ENCODE peak calls at places on chromosomes 4 and X, in ten cellular contexts. C, S, R, P, A, D, M, W, E and O are unnamed samples.

GRCh38 chr4:17206829-17207773 is 304.8 kb downstream of the QDPR start:
- DNase-seq in A (no peak), P (no peak), C (no peak), E (no peak), D (no peak), S (no peak), R (no peak), M (no peak), W (no peak), O (peak)

GRCh38 chr4:2831611-2832308 is 11.9 kb upstream of the ADD1 start:
- DNase-seq in P (no peak), C (no peak), W (no peak), R (peak), A (no peak), M (no peak), S (no peak), D (no peak), E (no peak), O (no peak)

GRCh38 chrX:69987691-69988090 is 62.0 kb downstream of the AWAT2 start:
- DNase-seq in W (no peak), R (no peak), A (no peak), M (no peak), C (no peak), D (no peak), E (no peak), S (no peak), P (no peak), O (no peak)

GRCh38 chr4:932713-933070 is 432 bp downstream of the TMEM175 start:
- DNase-seq in P (no peak), A (no peak), E (no peak), M (no peak), D (no peak), C (no peak), S (peak), W (no peak), R (no peak), O (no peak)

GRCh38 chr4:130336585-130337217 is 1240.7 kb downstream of the C4orf33 start:
- DNase-seq in W (no peak), M (peak), S (no peak), E (peak), R (no peak), D (peak), C (no peak), A (no peak), P (no peak), O (peak)

GRCh38 chrX:32530802-32531403 is 680.4 kb downstream of the DMD start:
- DNase-seq in A (peak), P (no peak), M (peak), C (no peak), S (peak), E (peak), W (no peak), D (peak), R (no peak), O (no peak)

GRCh38 chrX:39398973-39399268 is 597.7 kb downstream of the MID1IP1 start:
- DNase-seq in C (no peak), P (no peak), W (no peak), M (peak), D (no peak), A (no peak), R (no peak), E (no peak), S (no peak), O (no peak)

GRCh38 chr4:24781999-24782745 is 13.2 kb upstream of the SOD3 start:
- DNase-seq in R (no peak), C (no peak), M (no peak), A (no peak), P (no peak), D (no peak), S (no peak), E (no peak), W (no peak), O (no peak)

GRCh38 chr4:173934201-173934600 is 349.3 kb downstream of the FBXO8 start:
- DNase-seq in R (no peak), C (no peak), W (no peak), E (peak), D (no peak), S (no peak), P (no peak), A (no peak), M (peak), O (no peak)

GRCh38 chr4:85510632-85510984 is 35.7 kb downstream of the ARHGAP24 start:
- DNase-seq in C (no peak), R (no peak), W (no peak), E (no peak), D (no peak), A (no peak), M (no peak), P (no peak), S (no peak), O (no peak)

GRCh38 chrX:48616575-48616974 is 19.3 kb downstream of the WDR13 start:
- DNase-seq in M (no peak), P (no peak), D (no peak), W (no peak), S (no peak), R (no peak), E (no peak), A (no peak), C (no peak), O (no peak)

GRCh38 chr4:98838977-98839618 is 89.8 kb downstream of the EIF4E start:
- DNase-seq in W (no peak), D (no peak), R (no peak), C (no peak), A (no peak), P (no peak), M (peak), S (no peak), E (peak), O (no peak)

GRCh38 chrX:78527263-78527662 is 131.9 kb downstream of the RTL3 start:
- DNase-seq in M (no peak), E (peak), A (no peak), S (no peak), P (no peak), R (no peak), D (no peak), W (no peak), C (no peak), O (no peak)

GRCh38 chr4:149531861-149532260 is 283.8 kb downstream of the IQCM start:
- DNase-seq in R (no peak), S (no peak), C (no peak), A (no peak), W (no peak), E (peak), P (no peak), M (peak), D (no peak), O (no peak)

GRCh38 chr4:159390648-159391047 is 287.8 kb downstream of the RAPGEF2 start:
- DNase-seq in S (no peak), E (peak), W (no peak), A (no peak), M (peak), P (no peak), C (no peak), D (no peak), R (no peak), O (no peak)

GRCh38 chrX:41457618-41458192 is 10.6 kb downstream of the NYX start:
- DNase-seq in R (no peak), E (no peak), W (no peak), M (no peak), D (no peak), P (no peak), S (no peak), A (no peak), C (no peak), O (no peak)

GRCh38 chrX:68633981-68634380 is 13.5 kb upstream of the STARD8 start:
- DNase-seq in R (no peak), W (no peak), C (no peak), S (no peak), A (no peak), P (no peak), D (no peak), E (no peak), M (no peak), O (no peak)

GRCh38 chr4:40953253-40954118 is 203.7 kb downstream of the NSUN7 start:
- DNase-seq in E (no peak), M (no peak), D (no peak), C (no peak), P (no peak), A (no peak), R (no peak), W (no peak), S (no peak), O (no peak)

GRCh38 chr4:103915224-103915869 is 195.6 kb upstream of the TACR3 start:
- DNase-seq in E (peak), A (no peak), S (no peak), W (no peak), M (peak), D (no peak), C (no peak), R (no peak), P (no peak), O (peak)

GRCh38 chr4:5752803-5753184 is 41.8 kb downstream of the EVC start:
- DNase-seq in W (no peak), D (no peak), E (no peak), R (no peak), A (no peak), S (no peak), C (no peak), P (no peak), M (peak), O (no peak)

GRCh38 chr4:29708473-29708872 is 1011.7 kb upstream of the PCDH7 start:
- DNase-seq in E (peak), M (no peak), A (no peak), D (no peak), W (no peak), C (no peak), S (no peak), R (no peak), P (no peak), O (no peak)

GRCh38 chr4:143300860-143301259 is 35.8 kb upstream of the GAB1 start:
- DNase-seq in C (no peak), R (no peak), M (no peak), E (no peak), D (no peak), S (no peak), P (no peak), W (no peak), A (no peak), O (no peak)

GRCh38 chr4:118076958-118077766 is 42.9 kb downstream of the NDST3 start:
- DNase-seq in M (no peak), P (no peak), C (no peak), R (no peak), S (peak), D (no peak), W (no peak), A (no peak), E (peak), O (no peak)

GRCh38 chr4:6753103-6753560 is 29.4 kb upstream of the KIAA0232 start:
- DNase-seq in D (no peak), P (no peak), M (no peak), C (no peak), R (no peak), E (no peak), W (no peak), A (no peak), S (no peak), O (no peak)

GRCh38 chr4:25060586-25061340 is 30.0 kb upstream of the LGI2 start:
- DNase-seq in S (no peak), A (no peak), D (no peak), R (no peak), P (no peak), C (no peak), E (no peak), M (no peak), W (no peak), O (no peak)

GRCh38 chrX:64198046-64198445 is 7.5 kb downstream of the AMER1 start:
- DNase-seq in W (no peak), S (no peak), C (no peak), M (no peak), R (no peak), E (no peak), P (no peak), A (no peak), D (no peak), O (no peak)

GRCh38 chrX:73859622-73860021 is 296.6 kb downstream of the CHIC1 start:
- DNase-seq in P (no peak), E (no peak), C (no peak), D (no peak), W (no peak), M (no peak), R (no peak), A (no peak), S (no peak), O (no peak)

GRCh38 chr4:113584407-113585150 is 177.0 kb downstream of the CAMK2D start:
- DNase-seq in E (peak), M (peak), R (no peak), P (no peak), D (no peak), S (no peak), C (no peak), A (no peak), W (no peak), O (no peak)

GRCh38 chrX:71997320-71997719 is 86.7 kb downstream of the NHSL2 start:
- DNase-seq in C (no peak), R (no peak), A (no peak), M (peak), E (peak), D (no peak), P (no peak), W (no peak), S (no peak), O (no peak)

GRCh38 chr4:76811604-76812412 is 86.1 kb downstream of the SOWAHB start:
- DNase-seq in E (peak), W (no peak), P (no peak), A (no peak), S (no peak), M (peak), C (no peak), D (no peak), R (no peak), O (no peak)

GRCh38 chr4:36159208-36159607 is 85.1 kb downstream of the ARAP2 start:
- DNase-seq in D (no peak), R (no peak), S (peak), E (no peak), P (no peak), A (no peak), C (no peak), M (no peak), W (no peak), O (no peak)

GRCh38 chr4:100169796-100170485 is 20.3 kb downstream of the DDIT4L start:
- DNase-seq in D (no peak), W (no peak), M (no peak), S (no peak), R (no peak), E (peak), C (no peak), P (no peak), A (no peak), O (no peak)

GRCh38 chr4:14379148-14379547 is 623.1 kb upstream of the CPEB2 start:
- DNase-seq in R (no peak), A (no peak), P (no peak), S (no peak), W (no peak), C (no peak), D (no peak), E (peak), M (no peak), O (no peak)

GRCh38 chr4:147717878-147718277 is 14.0 kb upstream of the ARHGAP10 start:
- DNase-seq in P (no peak), C (no peak), E (no peak), R (no peak), A (no peak), W (no peak), D (no peak), M (no peak), S (no peak), O (no peak)

GRCh38 chrX:110044531-110045249 is 41.8 kb downstream of the TMEM164 start:
- DNase-seq in R (no peak), A (no peak), E (no peak), W (no peak), C (no peak), S (no peak), M (no peak), P (no peak), D (no peak), O (no peak)